ENCODE peak calls at places on chromosome 11, in five cellular contexts. H is cardiac muscle cell, Z is GM10248, J is body of pancreas, D is Caco-2. W is an unnamed sample.

GRCh38 chr11:33999393-33999792 is 52.1 kb upstream of the CAPRIN1 start:
- DNase-seq in H (no peak), Z (no peak), J (no peak), D (no peak), W (no peak)

GRCh38 chr11:68142028-68142412 is 20.8 kb upstream of the CHKA start:
- DNase-seq in H (no peak), Z (peak), J (peak), D (no peak), W (peak)

GRCh38 chr11:87315229-87315628 is 277.5 kb downstream of the TMEM135 start:
- DNase-seq in H (no peak), Z (no peak), J (no peak), D (no peak), W (no peak)

GRCh38 chr11:42890773-42891172 is 421.0 kb upstream of the API5 start:
- DNase-seq in H (no peak), Z (no peak), J (no peak), D (no peak), W (no peak)

GRCh38 chr11:34242037-34242625 is 115.7 kb downstream of the ABTB2 start:
- DNase-seq in H (no peak), Z (no peak), J (no peak), D (no peak), W (no peak)

GRCh38 chr11:37512156-37512780 is 914.2 kb upstream of the RAG2 start:
- DNase-seq in H (peak), Z (no peak), J (no peak), D (no peak), W (no peak)

GRCh38 chr11:74641289-74641688 is 48.9 kb downstream of the POLD3 start:
- DNase-seq in H (no peak), Z (no peak), J (no peak), D (no peak), W (no peak)

GRCh38 chr11:102047305-102047924 is at the start of gene CFAP300:
- DNase-seq in H (peak), Z (peak), J (peak), D (peak), W (no peak)

GRCh38 chr11:90414221-90414620 is 191.4 kb upstream of the CHORDC1 start:
- DNase-seq in H (no peak), Z (no peak), J (no peak), D (no peak), W (no peak)

GRCh38 chr11:10314199-10315072 is 9.6 kb downstream of the ADM start:
- DNase-seq in H (peak), Z (peak), J (no peak), D (no peak), W (peak)

GRCh38 chr11:8759634-8760033 is 77.0 kb downstream of the RPL27A start:
- DNase-seq in H (no peak), Z (no peak), J (peak), D (no peak), W (no peak)

GRCh38 chr11:122099345-122100045 is 16.5 kb downstream of the BLID start:
- DNase-seq in H (peak), Z (no peak), J (peak), D (no peak), W (no peak)

GRCh38 chr11:2576116-2576515 is 123.7 kb downstream of the KCNQ1OT1 start:
- DNase-seq in H (no peak), Z (no peak), J (peak), D (no peak), W (peak)

GRCh38 chr11:8090756-8091155 is 9.7 kb downstream of the TUB start:
- DNase-seq in H (peak), Z (peak), J (peak), D (no peak), W (no peak)

GRCh38 chr11:90775573-90776165 is 552.8 kb upstream of the CHORDC1 start:
- DNase-seq in H (no peak), Z (no peak), J (no peak), D (no peak), W (no peak)

GRCh38 chr11:89495951-89496350 is 4.8 kb upstream of the NOX4 start:
- DNase-seq in H (peak), Z (no peak), J (no peak), D (no peak), W (no peak)

GRCh38 chr11:19890308-19890707 is 177.7 kb downstream of the NAV2 start:
- DNase-seq in H (peak), Z (no peak), J (no peak), D (no peak), W (no peak)

GRCh38 chr11:77370217-77370616 is 68.7 kb upstream of the GDPD4 start:
- DNase-seq in H (no peak), Z (no peak), J (no peak), D (no peak), W (no peak)

GRCh38 chr11:86176165-86176884 is 68.2 kb upstream of the EED start:
- DNase-seq in H (peak), Z (peak), J (no peak), D (no peak), W (peak)

GRCh38 chr11:65352783-65353182 is 1.8 kb upstream of the TIGD3 start:
- DNase-seq in H (peak), Z (no peak), J (no peak), D (no peak), W (no peak)

GRCh38 chr11:2585566-2586090 is 114.2 kb downstream of the KCNQ1OT1 start:
- DNase-seq in H (no peak), Z (peak), J (peak), D (no peak), W (no peak)

GRCh38 chr11:66957971-66958231 is 282 bp downstream of the PC start:
- DNase-seq in H (no peak), Z (no peak), J (no peak), D (peak), W (no peak)

GRCh38 chr11:128575956-128576340 is 11.4 kb downstream of the ETS1 start:
- DNase-seq in H (peak), Z (no peak), J (peak), D (no peak), W (no peak)

GRCh38 chr11:61552108-61552635 is 28.7 kb downstream of the SYT7 start:
- DNase-seq in H (no peak), Z (no peak), J (no peak), D (no peak), W (no peak)

GRCh38 chr11:129639300-129639699 is 176.3 kb upstream of the TMEM45B start:
- DNase-seq in H (peak), Z (no peak), J (no peak), D (no peak), W (no peak)

GRCh38 chr11:108027057-108027456 is 18.4 kb downstream of the CUL5 start:
- DNase-seq in H (no peak), Z (no peak), J (no peak), D (no peak), W (no peak)
- TF ChIP-seq CTCF in H (no peak), Z (no peak), J (no peak), D (peak), W (peak)

GRCh38 chr11:17439316-17439782 is 37.3 kb downstream of the ABCC8 start:
- DNase-seq in H (no peak), Z (no peak), J (peak), D (no peak), W (no peak)
- TF ChIP-seq CTCF in H (no peak), Z (no peak), J (no peak), D (no peak), W (no peak)

DNA sequence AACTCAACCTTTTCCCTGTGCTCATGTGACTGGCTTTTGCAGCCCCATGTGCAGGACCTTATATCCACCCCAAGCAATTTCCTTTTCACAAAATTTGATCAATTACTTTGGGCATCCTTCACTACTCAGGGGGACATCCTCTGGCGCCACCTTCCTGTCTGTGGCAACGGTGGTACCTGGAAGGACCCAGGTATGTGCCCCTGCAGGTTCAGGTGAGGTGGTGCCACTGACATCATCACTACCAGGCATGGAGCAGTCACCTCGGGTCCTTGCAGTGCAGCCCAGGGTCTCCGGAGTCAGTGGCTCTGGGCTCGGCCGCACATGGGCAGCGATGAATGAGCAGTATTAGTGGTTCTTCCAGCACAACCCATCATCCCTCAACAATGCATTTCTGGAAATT is 37.7 kb upstream of the B3GAT1 start:
- DNase-seq in H (no peak), Z (no peak), J (no peak), D (peak), W (no peak)
- TF ChIP-seq CTCF in H (no peak), Z (no peak), J (no peak), D (no peak), W (no peak)

GRCh38 chr11:39724404-39724803 is 1735.0 kb downstream of the LRRC4C start:
- DNase-seq in H (no peak), Z (no peak), J (no peak), D (no peak), W (no peak)
- TF ChIP-seq CTCF in H (no peak), Z (no peak), J (no peak), D (peak), W (no peak)

GRCh38 chr11:63814383-63814736 is 1.1 kb downstream of the SPINDOC start:
- DNase-seq in H (peak), Z (peak), J (no peak), D (no peak), W (no peak)

GRCh38 chr11:63813563-63814382 is 517 bp downstream of the SPINDOC start:
- DNase-seq in H (peak), Z (peak), J (peak), D (peak), W (no peak)

GRCh38 chr11:63817758-63818498 is 4.7 kb downstream of the SPINDOC start:
- DNase-seq in H (no peak), Z (no peak), J (no peak), D (no peak), W (no peak)

GRCh38 chr11:63818609-63819008 is 5.4 kb downstream of the SPINDOC start:
- DNase-seq in H (no peak), Z (no peak), J (no peak), D (no peak), W (no peak)

GRCh38 chr11:63816732-63817131 is 3.5 kb downstream of the SPINDOC start:
- DNase-seq in H (no peak), Z (no peak), J (no peak), D (no peak), W (no peak)
- TF ChIP-seq CTCF in H (no peak), Z (no peak), J (no peak), D (no peak), W (no peak)

GRCh38 chr11:110434952-110435779 is 5.4 kb downstream of the FDX1 start:
- DNase-seq in H (no peak), Z (no peak), J (peak), D (peak), W (no peak)

GRCh38 chr11:110433393-110434333 is 3.9 kb downstream of the FDX1 start:
- DNase-seq in H (peak), Z (peak), J (no peak), D (no peak), W (no peak)

GRCh38 chr11:110432713-110433392 is 3.1 kb downstream of the FDX1 start:
- DNase-seq in H (peak), Z (no peak), J (no peak), D (no peak), W (no peak)

GRCh38 chr11:110435780-110436717 is 6.3 kb downstream of the FDX1 start:
- DNase-seq in H (peak), Z (no peak), J (no peak), D (no peak), W (no peak)

DNA sequence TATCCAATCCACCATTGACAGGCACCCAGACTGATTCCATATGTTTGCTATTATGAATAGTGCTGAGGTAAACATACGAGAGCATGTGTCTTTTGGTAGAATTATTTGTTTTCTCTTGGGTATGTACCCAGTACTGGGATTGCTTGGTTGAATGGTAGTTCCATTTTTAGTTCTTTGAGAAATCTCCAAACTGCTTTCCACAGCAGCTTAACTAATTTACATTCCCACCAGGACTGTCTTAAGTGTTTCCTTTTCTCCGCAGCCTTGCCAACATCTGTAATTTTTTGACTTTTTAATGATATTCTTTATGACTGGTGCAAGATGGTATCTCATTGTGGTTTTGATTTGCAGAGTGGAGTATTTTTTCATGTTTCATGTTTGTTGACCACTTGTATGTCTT is 8.3 kb downstream of the FDX1 start:
- DNase-seq in H (no peak), Z (no peak), J (no peak), D (no peak), W (no peak)
- TF ChIP-seq CTCF in H (no peak), Z (no peak), J (no peak), D (no peak), W (no peak)